ENCODE peak calls at places on chromosomes 11 and 22, in ten cellular contexts. Y, D, Z, I, F, U, J, V, A and B are unnamed samples.
A peak's percentile ranks its signal among the peaks of the same experiment; 100 is the strongest.

GRCh38 chr11:31422703-31423102 is 53.0 kb downstream of the DNAJC24 start:
- DNase-seq in V (no peak), I (no peak), J (no peak), Z (no peak), F (no peak), D (no peak), A (no peak), Y (no peak), U (no peak), B (no peak)

GRCh38 chr11:8793114-8793777 is 110.7 kb downstream of the RPL27A start:
- DNase-seq in Z (no peak), D (no peak), J (no peak), Y (no peak), U (no peak), A (no peak), F (no peak), I (no peak), V (no peak), B (no peak)

GRCh38 chr22:42001706-42002105 is 3.1 kb downstream of the WBP2NL start:
- DNase-seq in V (no peak), I (no peak), J (no peak), Y (no peak), F (peak; percentile 32), A (no peak), D (no peak), U (no peak), Z (no peak), B (no peak)

GRCh38 chr22:30270841-30271240 is 4.2 kb upstream of the OSM start:
- DNase-seq in J (peak; percentile 59), Y (no peak), D (no peak), I (peak; percentile 85), U (no peak), V (peak; percentile 96), A (no peak), Z (peak; percentile 78), F (no peak), B (no peak)

GRCh38 chr11:46346886-46347636 is at the start of gene DGKZ:
- DNase-seq in Y (peak; percentile 89), D (peak; percentile 81), A (peak; percentile 87), Z (peak; percentile 70), I (peak; percentile 91), V (peak; percentile 99), F (peak; percentile 95), U (no peak), J (peak; percentile 92), B (peak; percentile 35)

GRCh38 chr11:107157146-107157808 is 139.0 kb upstream of the GUCY1A2 start:
- DNase-seq in Y (no peak), D (no peak), V (no peak), Z (peak; percentile 55), A (no peak), I (no peak), U (no peak), F (peak; percentile 60), J (no peak), B (peak; percentile 1)

GRCh38 chr22:37242395-37242918 is 1.6 kb downstream of the RAC2 start:
- DNase-seq in I (peak; percentile 69), F (peak; percentile 65), J (peak; percentile 74), U (no peak), D (peak; percentile 97), V (peak; percentile 92), A (no peak), Y (peak; percentile 93), Z (peak; percentile 40), B (no peak)

GRCh38 chr11:112932593-112932992 is 28.6 kb upstream of the NCAM1 start:
- DNase-seq in V (no peak), I (no peak), F (no peak), U (no peak), D (no peak), J (no peak), A (no peak), Y (no peak), Z (no peak), B (no peak)

GRCh38 chr11:92702037-92702436 is 267.4 kb upstream of the MTNR1B start:
- DNase-seq in J (no peak), F (no peak), Y (no peak), D (no peak), A (no peak), V (no peak), U (no peak), Z (peak; percentile 55), I (no peak), B (no peak)

GRCh38 chr11:102914238-102915043 is 39.7 kb upstream of the MMP12 start:
- DNase-seq in D (no peak), U (no peak), V (no peak), Z (peak; percentile 31), F (peak; percentile 81), J (no peak), A (no peak), I (peak; percentile 19), Y (no peak), B (peak; percentile 36)

GRCh38 chr22:43136255-43136654 is 6.9 kb downstream of the MCAT start:
- DNase-seq in F (peak; percentile 82), I (peak; percentile 32), Y (peak; percentile 56), D (peak; percentile 40), Z (peak; percentile 20), U (no peak), A (no peak), V (peak; percentile 82), J (peak; percentile 58), B (no peak)

GRCh38 chr11:130318031-130318673 is 3.4 kb upstream of the ZBTB44 start:
- DNase-seq in F (peak; percentile 55), D (no peak), I (no peak), J (no peak), A (no peak), Y (no peak), V (no peak), Z (no peak), U (no peak), B (no peak)

GRCh38 chr11:29280452-29280851 is 736.4 kb downstream of the KCNA4 start:
- DNase-seq in F (no peak), J (no peak), U (no peak), D (no peak), Z (peak; percentile 63), I (no peak), Y (no peak), V (no peak), A (no peak), B (no peak)

GRCh38 chr11:19101803-19102520 is 15.0 kb upstream of the ZDHHC13 start:
- DNase-seq in D (no peak), Z (peak; percentile 27), U (no peak), I (no peak), F (no peak), A (no peak), V (no peak), Y (no peak), J (no peak), B (no peak)

GRCh38 chr11:58963551-58964075 is 24.3 kb downstream of the GLYATL1 start:
- DNase-seq in V (no peak), D (no peak), A (peak; percentile 66), Z (peak; percentile 84), Y (no peak), F (peak; percentile 93), I (peak; percentile 60), U (peak; percentile 37), J (peak; percentile 33), B (peak; percentile 50)

GRCh38 chr11:19242184-19242932 is 1.6 kb upstream of the E2F8 start:
- DNase-seq in I (no peak), F (peak; percentile 80), J (no peak), V (peak; percentile 80), A (no peak), Y (no peak), Z (no peak), D (no peak), U (no peak), B (no peak)

GRCh38 chr11:9875402-9875801 is 211.5 kb downstream of the SWAP70 start:
- DNase-seq in U (no peak), Y (no peak), F (no peak), J (no peak), V (no peak), A (no peak), D (no peak), Z (no peak), I (no peak), B (no peak)

GRCh38 chr11:19323502-19323901 is 82.8 kb upstream of the E2F8 start:
- DNase-seq in V (no peak), D (no peak), F (no peak), I (no peak), Z (no peak), U (no peak), Y (no peak), A (no peak), J (no peak), B (no peak)

GRCh38 chr11:47189100-47189834 is 3.0 kb upstream of the PACSIN3 start:
- DNase-seq in V (no peak), I (peak; percentile 51), Y (no peak), A (peak; percentile 36), D (no peak), U (no peak), J (no peak), F (no peak), Z (peak; percentile 89), B (peak; percentile 60)

GRCh38 chr22:16819249-16819648 is 6.0 kb downstream of the XKR3 start:
- DNase-seq in A (no peak), D (no peak), I (no peak), J (no peak), F (no peak), V (no peak), Z (no peak), U (no peak), Y (no peak), B (no peak)

GRCh38 chr22:50699754-50700386 is 27.2 kb downstream of the SHANK3 start:
- DNase-seq in Z (no peak), U (no peak), I (no peak), J (no peak), F (peak; percentile 79), Y (no peak), V (peak; percentile 54), A (no peak), D (no peak), B (no peak)
- TF ChIP-seq CTCF in Z (peak; percentile 24), U (no peak), I (no peak), J (no peak), F (peak; percentile 74), Y (no peak), V (no peak), A (no peak), D (no peak), B (peak; percentile 18)

GRCh38 chr22:19757985-19758895 is 2.3 kb upstream of the TBX1 start:
- DNase-seq in Z (no peak), U (no peak), Y (no peak), V (peak; percentile 75), I (no peak), F (peak; percentile 62), D (no peak), A (no peak), J (no peak), B (no peak)
- H3K4me3 ChIP-seq in Z (no peak overlapping the region), U (no peak overlapping the region), Y (no peak overlapping the region), V (no peak overlapping the region), I (no peak overlapping the region), F (no peak overlapping the region), D (no peak overlapping the region), A (no peak overlapping the region), J (no peak overlapping the region), B (no peak overlapping the region)

GRCh38 chr11:60785806-60786361 is 751 bp downstream of the MS4A10 start:
- DNase-seq in Y (no peak), J (no peak), F (no peak), D (no peak), V (no peak), A (no peak), Z (peak; percentile 36), U (no peak), I (no peak), B (peak; percentile 19)
- TF ChIP-seq CTCF in Y (no peak), J (no peak), F (no peak), D (no peak), V (no peak), A (no peak), Z (no peak), U (no peak), I (no peak), B (no peak)

GRCh38 chr11:86673055-86673843 is 833 bp upstream of the ME3 start:
- DNase-seq in F (no peak), Z (no peak), J (no peak), I (no peak), Y (no peak), D (no peak), U (no peak), A (no peak), V (no peak), B (no peak)
- H3K4me3 ChIP-seq in F (no peak overlapping the region), Z (no peak overlapping the region), J (peak overlapping the region; percentile 75), I (no peak overlapping the region), Y (peak overlapping the region; percentile 54), D (no peak overlapping the region), U (no peak overlapping the region), A (no peak overlapping the region), V (peak overlapping the region; percentile 69), B (no peak overlapping the region)